ENCODE peak calls at places on chromosomes 5 and 9, in nine cellular contexts. T is activated naive CD8-positive, alpha-beta T cell treated with anti-CD3 and anti-CD28 coated beads, Interleukin-2, amount 50 U/mL, for 24 hours; N is amniotic stem cell; Z is activated T-helper 9 cell treated with anti-CD3 and anti-CD28 coated beads, Interleukin-2, amount 50 U/mL, for 16 hours; F is T-helper 1 cell; O is NCI-H1105 treated with DMSO at 0.1 percent for 48 hours; A is GM10248; H is effector memory CD8-positive, alpha-beta T cell; C is NCI-H1694 treated with DMSO at 0.1 percent for 48 hours. Y is an unnamed sample.

GRCh38 chr5:169507051-169507450 is 76.5 kb upstream of the SPDL1 start:
- DNase-seq in T (no peak), N (no peak), Z (no peak), F (no peak), O (no peak), A (no peak), H (no peak), C (no peak), Y (no peak)

GRCh38 chr5:74075900-74076484 is 450.0 kb downstream of the ARHGEF28 start:
- DNase-seq in T (no peak), N (no peak), Z (no peak), F (no peak), O (no peak), A (no peak), H (no peak), C (no peak), Y (no peak)

GRCh38 chr9:136012651-136013050 is 51.5 kb upstream of the UBAC1 start:
- DNase-seq in T (no peak), N (no peak), Z (no peak), F (no peak), O (no peak), A (no peak), H (no peak), C (peak; percentile 39), Y (no peak)

GRCh38 chr9:98341157-98342102 is 86.0 kb upstream of the TBC1D2 start:
- DNase-seq in T (no peak), N (no peak), Z (no peak), F (no peak), O (no peak), A (peak; percentile 1), H (no peak), C (peak; percentile 49), Y (no peak)

GRCh38 chr5:125348936-125349335 is 602.5 kb upstream of the ZNF608 start:
- DNase-seq in T (no peak), N (no peak), Z (no peak), F (no peak), O (no peak), A (no peak), H (no peak), C (no peak), Y (no peak)

GRCh38 chr5:135149229-135149955 is 115.4 kb upstream of the PITX1 start:
- DNase-seq in T (no peak), N (no peak), Z (no peak), F (no peak), O (no peak), A (no peak), H (no peak), C (no peak), Y (no peak)

GRCh38 chr5:13987843-13988464 is 43.5 kb upstream of the DNAH5 start:
- DNase-seq in T (peak; percentile 33), N (peak; percentile 49), Z (no peak), F (no peak), O (peak; percentile 59), A (peak; percentile 66), H (no peak), C (peak; percentile 83), Y (peak; percentile 29)

GRCh38 chr9:123097709-123098459 is 64.4 kb downstream of the GPR21 start:
- DNase-seq in T (no peak), N (no peak), Z (no peak), F (no peak), O (no peak), A (no peak), H (no peak), C (no peak), Y (no peak)

GRCh38 chr5:151155149-151155776 is 2.3 kb downstream of the ANXA6 start:
- DNase-seq in T (peak; percentile 53), N (no peak), Z (peak; percentile 31), F (peak; percentile 23), O (no peak), A (no peak), H (peak; percentile 53), C (no peak), Y (peak; percentile 71)

GRCh38 chr9:131470581-131470991 is 32.1 kb upstream of the POMT1 start:
- DNase-seq in T (no peak), N (no peak), Z (no peak), F (no peak), O (no peak), A (no peak), H (no peak), C (no peak), Y (no peak)

GRCh38 chr5:147509041-147509709 is 693 bp downstream of the DPYSL3 start:
- DNase-seq in T (no peak), N (no peak), Z (no peak), F (no peak), O (no peak), A (no peak), H (no peak), C (no peak), Y (no peak)

GRCh38 chr9:36936498-36936831 is 97.6 kb downstream of the PAX5 start:
- DNase-seq in T (no peak), N (no peak), Z (no peak), F (no peak), O (no peak), A (no peak), H (no peak), C (no peak), Y (no peak)

GRCh38 chr9:78694950-78695349 is 398.0 kb downstream of the PSAT1 start:
- DNase-seq in T (no peak), N (no peak), Z (no peak), F (no peak), O (peak; percentile 62), A (no peak), H (no peak), C (no peak), Y (peak; percentile 47)

GRCh38 chr5:119022017-119022745 is 33.8 kb upstream of the DTWD2 start:
- DNase-seq in T (no peak), N (peak; percentile 17), Z (no peak), F (no peak), O (no peak), A (peak; percentile 38), H (no peak), C (peak; percentile 19), Y (peak; percentile 46)

GRCh38 chr5:42985129-42986037 is 54.7 kb downstream of the ANXA2R start:
- DNase-seq in T (no peak), N (peak; percentile 64), Z (no peak), F (no peak), O (no peak), A (no peak), H (no peak), C (no peak), Y (no peak)

GRCh38 chr9:88972401-88972800 is 18.9 kb upstream of the S1PR3 start:
- DNase-seq in T (no peak), N (no peak), Z (no peak), F (no peak), O (no peak), A (no peak), H (no peak), C (no peak), Y (no peak)

GRCh38 chr9:124284940-124285441 is 27.2 kb downstream of the NEK6 start:
- DNase-seq in T (no peak), N (no peak), Z (no peak), F (no peak), O (no peak), A (no peak), H (no peak), C (no peak), Y (no peak)

GRCh38 chr9:76530458-76531100 is 71.6 kb downstream of the GCNT1 start:
- DNase-seq in T (no peak), N (no peak), Z (no peak), F (no peak), O (no peak), A (no peak), H (no peak), C (no peak), Y (no peak)

GRCh38 chr5:40578501-40579451 is 100.9 kb upstream of the PTGER4 start:
- DNase-seq in T (peak; percentile 54), N (no peak), Z (peak; percentile 24), F (no peak), O (no peak), A (no peak), H (no peak), C (no peak), Y (no peak)

GRCh38 chr5:134552301-134552700 is 26.8 kb downstream of the JADE2 start:
- DNase-seq in T (no peak), N (peak; percentile 84), Z (no peak), F (no peak), O (no peak), A (no peak), H (no peak), C (no peak), Y (no peak)

GRCh38 chr9:119273325-119273904 is 95.8 kb downstream of the BRINP1 start:
- DNase-seq in T (no peak), N (no peak), Z (no peak), F (no peak), O (no peak), A (no peak), H (no peak), C (no peak), Y (no peak)

GRCh38 chr9:113566712-113567071 is 103.2 kb downstream of the RGS3 start:
- DNase-seq in T (no peak), N (no peak), Z (no peak), F (no peak), O (no peak), A (no peak), H (no peak), C (no peak), Y (no peak)

GRCh38 chr9:94931036-94931633 is 204.6 kb downstream of the AOPEP start:
- DNase-seq in T (no peak), N (no peak), Z (no peak), F (no peak), O (no peak), A (no peak), H (no peak), C (no peak), Y (no peak)

GRCh38 chr9:32738501-32739172 is 44.7 kb upstream of the TMEM215 start:
- DNase-seq in T (no peak), N (no peak), Z (no peak), F (no peak), O (no peak), A (no peak), H (no peak), C (no peak), Y (no peak)

GRCh38 chr5:84383816-84384603 is 670 bp downstream of the EDIL3 start:
- DNase-seq in T (no peak), N (no peak), Z (no peak), F (no peak), O (peak; percentile 35), A (peak; percentile 6), H (no peak), C (peak; percentile 28), Y (no peak)

GRCh38 chr9:137357166-137357565 is 55.1 kb upstream of the NRARP start:
- DNase-seq in T (no peak), N (no peak), Z (no peak), F (no peak), O (no peak), A (no peak), H (no peak), C (no peak), Y (no peak)

GRCh38 chr5:1735320-1735970 is 64.2 kb downstream of the MRPL36 start:
- DNase-seq in T (no peak), N (no peak), Z (no peak), F (no peak), O (no peak), A (no peak), H (no peak), C (no peak), Y (no peak)

GRCh38 chr5:139457241-139457640 is 5.3 kb downstream of the ECSCR start:
- DNase-seq in T (no peak), N (no peak), Z (no peak), F (no peak), O (no peak), A (no peak), H (no peak), C (no peak), Y (no peak)

GRCh38 chr5:145389047-145389446 is 446.1 kb downstream of the PRELID2 start:
- DNase-seq in T (no peak), N (no peak), Z (no peak), F (no peak), O (no peak), A (no peak), H (no peak), C (no peak), Y (no peak)